ENCODE peak calls at places on chromosomes 13 and 19, in ten cellular contexts. S is AG04449; I is sigmoid colon; J is HFF-Myc; L is CD8-positive, alpha-beta T cell; T is mucosa of descending colon; Z is choroid plexus epithelial cell; X is body of pancreas; G is lower leg skin; V is colonic mucosa. U is an unnamed sample.
A peak's percentile ranks its signal among the peaks of the same experiment; 100 is the strongest.

GRCh38 chr19:33298146-33298911 is 4.0 kb downstream of the CEBPA start:
- DNase-seq in S (no peak), I (peak; percentile 62), J (no peak), L (no peak), T (no peak), Z (no peak), X (no peak), G (peak; percentile 90), V (no peak), U (no peak)

GRCh38 chr19:1752009-1752756 is 1.1 kb upstream of the ONECUT3 start:
- DNase-seq in S (no peak), I (no peak), J (no peak), L (no peak), T (no peak), Z (no peak), X (no peak), G (no peak), V (no peak), U (no peak)

GRCh38 chr19:12648088-12648487 is 18.5 kb downstream of the MAN2B1 start:
- DNase-seq in S (no peak), I (no peak), J (no peak), L (no peak), T (no peak), Z (no peak), X (peak; percentile 26), G (no peak), V (peak; percentile 28), U (no peak)

GRCh38 chr19:5154129-5154798 is 185.4 kb downstream of the KDM4B start:
- DNase-seq in S (no peak), I (peak; percentile 65), J (no peak), L (peak; percentile 70), T (peak; percentile 53), Z (peak; percentile 19), X (peak; percentile 38), G (peak; percentile 85), V (peak; percentile 49), U (peak; percentile 26)

GRCh38 chr13:30429721-30430694 is 7.7 kb downstream of the UBE2L5 start:
- DNase-seq in S (peak; percentile 76), I (no peak), J (no peak), L (no peak), T (no peak), Z (peak; percentile 93), X (no peak), G (no peak), V (no peak), U (peak; percentile 65)

GRCh38 chr13:113491418-113491883 is 940 bp upstream of the DCUN1D2 start:
- DNase-seq in S (no peak), I (no peak), J (no peak), L (no peak), T (peak; percentile 30), Z (peak; percentile 28), X (peak; percentile 45), G (no peak), V (peak; percentile 44), U (peak; percentile 42)

GRCh38 chr19:42226886-42227285 is 6.8 kb downstream of the ZNF526 start:
- DNase-seq in S (no peak), I (no peak), J (no peak), L (no peak), T (no peak), Z (peak; percentile 34), X (no peak), G (no peak), V (no peak), U (no peak)

GRCh38 chr13:32889986-32890565 is 126.1 kb upstream of the KL start:
- DNase-seq in S (no peak), I (no peak), J (no peak), L (no peak), T (no peak), Z (no peak), X (no peak), G (no peak), V (no peak), U (no peak)

GRCh38 chr19:29285878-29286277 is 72.9 kb upstream of the UQCRFS1 start:
- DNase-seq in S (no peak), I (no peak), J (no peak), L (no peak), T (no peak), Z (no peak), X (no peak), G (peak; percentile 62), V (no peak), U (peak; percentile 20)

GRCh38 chr19:3295581-3295980 is 70.8 kb upstream of the NFIC start:
- DNase-seq in S (no peak), I (no peak), J (no peak), L (no peak), T (no peak), Z (no peak), X (no peak), G (no peak), V (no peak), U (no peak)

GRCh38 chr19:45778010-45778671 is 4.1 kb downstream of the DMPK start:
- DNase-seq in S (no peak), I (peak; percentile 68), J (no peak), L (no peak), T (no peak), Z (no peak), X (no peak), G (no peak), V (no peak), U (peak; percentile 31)

GRCh38 chr13:43307921-43308433 is 284.6 kb downstream of the DNAJC15 start:
- DNase-seq in S (no peak), I (peak; percentile 94), J (peak; percentile 85), L (no peak), T (peak; percentile 76), Z (peak; percentile 95), X (peak; percentile 85), G (peak; percentile 94), V (peak; percentile 67), U (peak; percentile 88)

DNA sequence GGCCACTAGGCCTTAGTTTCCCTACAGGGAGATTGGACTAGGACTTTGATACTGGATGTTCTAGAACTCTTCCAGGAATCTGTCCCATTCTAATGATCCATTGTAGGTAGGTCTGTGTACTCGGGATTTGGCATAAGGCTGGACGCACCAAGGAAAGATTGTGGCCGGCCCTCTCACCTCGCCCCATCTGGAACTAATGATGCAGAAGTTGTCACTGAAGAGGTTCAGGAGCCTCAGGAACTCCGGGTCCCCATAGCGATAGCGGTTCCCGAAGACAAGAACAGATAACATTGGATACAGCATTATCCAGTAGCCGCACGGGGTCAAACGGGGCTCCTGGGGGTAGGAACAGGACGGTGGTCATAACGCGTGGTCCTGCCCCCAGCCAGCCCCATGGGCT is 11.2 kb downstream of the EGLN2 start:
- DNase-seq in S (no peak), I (no peak), J (no peak), L (no peak), T (no peak), Z (no peak), X (no peak), G (no peak), V (no peak), U (no peak)
- H3K4me3 ChIP-seq in S (no peak overlapping the region), I (peak overlapping the region; percentile 46), J (peak overlapping the region; percentile 28), L (no peak overlapping the region), T (no peak overlapping the region), Z (peak overlapping the region; percentile 23), X (no peak overlapping the region), G (peak overlapping the region; percentile 17), V (peak overlapping the region; percentile 28), U (no peak overlapping the region)

GRCh38 chr13:20161951-20162300 is 1.1 kb upstream of the GJA3 start:
- DNase-seq in S (no peak), I (no peak), J (no peak), L (no peak), T (no peak), Z (no peak), X (no peak), G (no peak), V (no peak), U (no peak)
- H3K4me3 ChIP-seq in S (no peak overlapping the region), I (no peak overlapping the region), J (no peak overlapping the region), L (peak overlapping the region; percentile 71), T (no peak overlapping the region), Z (no peak overlapping the region), X (no peak overlapping the region), G (no peak overlapping the region), V (no peak overlapping the region), U (no peak overlapping the region)

DNA sequence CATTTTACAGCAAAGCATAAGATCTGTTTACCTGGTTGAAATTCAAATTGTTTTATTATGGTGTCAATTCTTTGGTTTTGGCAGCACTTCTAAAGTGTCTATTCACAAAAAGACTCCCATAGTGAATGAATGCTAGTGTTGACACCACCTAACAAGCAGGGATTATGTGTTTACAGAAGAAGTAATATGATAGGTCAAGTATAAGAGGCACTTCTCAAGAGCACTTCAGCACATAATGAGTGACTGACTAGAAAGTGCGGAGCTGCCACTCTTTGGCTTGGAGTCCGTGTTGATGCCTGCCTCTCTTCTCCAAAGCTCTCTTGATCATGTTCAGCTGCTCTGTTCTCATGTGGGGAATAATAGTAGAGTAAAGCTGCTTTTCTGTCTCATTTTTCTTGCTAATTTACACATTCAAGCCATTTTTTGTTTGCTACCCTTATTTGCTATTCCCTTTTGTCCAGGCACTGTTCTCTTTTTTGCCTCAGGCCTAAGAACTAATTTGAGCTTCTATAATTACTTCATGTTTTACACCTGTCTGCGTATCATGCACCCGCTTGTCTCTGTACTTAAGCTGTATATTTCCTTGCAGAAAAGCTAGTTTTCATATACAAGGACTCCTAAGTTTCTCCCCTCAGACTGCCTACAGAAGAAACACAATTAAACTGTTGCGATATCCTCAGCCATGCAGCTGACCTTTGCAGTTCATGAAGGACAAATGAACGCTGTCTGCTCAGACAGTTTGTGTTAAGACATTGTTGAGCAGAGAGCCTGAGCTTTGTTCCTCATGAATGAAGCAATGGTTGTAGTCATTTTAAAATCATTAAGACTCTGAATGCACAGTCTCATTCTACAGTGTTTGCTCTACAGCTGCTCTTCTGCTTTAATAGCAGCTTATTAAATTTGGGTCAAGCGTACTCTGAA is 22.9 kb upstream of the MAB21L1 start:
- DNase-seq in S (no peak), I (no peak), J (no peak), L (no peak), T (no peak), Z (no peak), X (no peak), G (no peak), V (no peak), U (no peak)
- H3K4me3 ChIP-seq in S (no peak overlapping the region), I (no peak overlapping the region), J (no peak overlapping the region), L (no peak overlapping the region), T (no peak overlapping the region), Z (no peak overlapping the region), X (no peak overlapping the region), G (no peak overlapping the region), V (no peak overlapping the region), U (no peak overlapping the region)

GRCh38 chr19:8210660-8211101 is 1.5 kb downstream of the CERS4 start:
- DNase-seq in S (no peak), I (no peak), J (no peak), L (no peak), T (no peak), Z (no peak), X (no peak), G (no peak), V (no peak), U (no peak)
- H3K4me3 ChIP-seq in S (no peak overlapping the region), I (peak overlapping the region; percentile 81), J (no peak overlapping the region), L (peak overlapping the region; percentile 75), T (no peak overlapping the region), Z (no peak overlapping the region), X (peak overlapping the region; percentile 91), G (no peak overlapping the region), V (peak overlapping the region; percentile 3), U (no peak overlapping the region)

GRCh38 chr19:11421607-11422098 is 2.5 kb upstream of the RGL3 start:
- DNase-seq in S (no peak), I (no peak), J (no peak), L (peak; percentile 34), T (peak; percentile 56), Z (no peak), X (peak; percentile 22), G (no peak), V (peak; percentile 76), U (no peak)
- H3K4me3 ChIP-seq in S (no peak overlapping the region), I (peak overlapping the region; percentile 42), J (no peak overlapping the region), L (peak overlapping the region; percentile 47), T (no peak overlapping the region), Z (no peak overlapping the region), X (no peak overlapping the region), G (no peak overlapping the region), V (peak overlapping the region; percentile 29), U (no peak overlapping the region)

GRCh38 chr13:99122171-99122570 is 78.5 kb upstream of the UBAC2 start:
- DNase-seq in S (no peak), I (no peak), J (no peak), L (no peak), T (no peak), Z (no peak), X (no peak), G (no peak), V (no peak), U (no peak)
- H3K4me3 ChIP-seq in S (no peak overlapping the region), I (no peak overlapping the region), J (no peak overlapping the region), L (no peak overlapping the region), T (no peak overlapping the region), Z (no peak overlapping the region), X (no peak overlapping the region), G (no peak overlapping the region), V (no peak overlapping the region), U (no peak overlapping the region)